ENCODE peak calls at places on chromosomes 7 and 10, in four cellular contexts. H is cardiac fibroblast, V is spleen, J is anterior cingulate cortex. A is an unnamed sample.

GRCh38 chr7:16999541-17000266 is 117.9 kb upstream of the AGR3 start:
- DNase-seq in H (no peak), V (no peak), J (no peak), A (no peak)

GRCh38 chr10:116769791-116770190 is 27.4 kb upstream of the HSPA12A start:
- DNase-seq in H (peak), V (no peak), J (no peak), A (no peak)

GRCh38 chr10:122307669-122308486 is 36.8 kb downstream of the BTBD16 start:
- DNase-seq in H (peak), V (no peak), J (no peak), A (peak)

GRCh38 chr10:89516149-89516832 is 19.1 kb downstream of the SLC16A12 start:
- DNase-seq in H (peak), V (no peak), J (no peak), A (peak)

GRCh38 chr7:122064971-122065370 is 79.1 kb downstream of the AASS start:
- DNase-seq in H (no peak), V (no peak), J (no peak), A (no peak)

GRCh38 chr7:112459645-112460044 is 9.4 kb downstream of the IFRD1 start:
- DNase-seq in H (no peak), V (no peak), J (no peak), A (no peak)

GRCh38 chr10:36636879-36637278 is 488.5 kb upstream of the ANKRD30A start:
- DNase-seq in H (no peak), V (no peak), J (no peak), A (no peak)

GRCh38 chr10:34626158-34626557 is 188.9 kb downstream of the PARD3 start:
- DNase-seq in H (peak), V (no peak), J (no peak), A (no peak)

GRCh38 chr10:83346216-83346910 is 792.9 kb upstream of the GHITM start:
- DNase-seq in H (peak), V (no peak), J (no peak), A (peak)

GRCh38 chr7:142636751-142637150 is 112.5 kb upstream of the PRSS1 start:
- DNase-seq in H (no peak), V (no peak), J (no peak), A (no peak)

GRCh38 chr10:73991846-73992245 is 6.1 kb upstream of the VCL start:
- DNase-seq in H (no peak), V (peak), J (no peak), A (no peak)

GRCh38 chr10:117413928-117414618 is 38.8 kb upstream of the PDZD8 start:
- DNase-seq in H (peak), V (no peak), J (no peak), A (peak)

GRCh38 chr10:33127622-33128021 is 169.6 kb upstream of the ITGB1 start:
- DNase-seq in H (no peak), V (no peak), J (no peak), A (no peak)

GRCh38 chr7:102473271-102473991 is 5.3 kb downstream of the POLR2J start:
- DNase-seq in H (no peak), V (peak), J (no peak), A (no peak)

GRCh38 chr10:125880719-125881118 is 373 bp downstream of the DHX32 start:
- DNase-seq in H (no peak), V (no peak), J (no peak), A (no peak)

GRCh38 chr7:13982940-13983677 is 6.4 kb downstream of the ETV1 start:
- DNase-seq in H (peak), V (no peak), J (no peak), A (no peak)

GRCh38 chr10:17175551-17175950 is 25.9 kb downstream of the TRDMT1 start:
- DNase-seq in H (peak), V (no peak), J (no peak), A (no peak)

GRCh38 chr7:46383605-46384004 is 462.5 kb upstream of the IGFBP3 start:
- DNase-seq in H (peak), V (no peak), J (no peak), A (peak)